ENCODE peak calls at places on chromosome 10, in six cellular contexts. A is G401, N is hepatic stellate cell, B is ELF-1, M is posterior cingulate gyrus, D is aorta. Z is an unnamed sample.

GRCh38 chr10:775245-776075 is 86.0 kb upstream of the DIP2C start:
- DNase-seq in D (peak; percentile 77), B (no peak), M (no peak), N (no peak), A (no peak), Z (no peak)

GRCh38 chr10:44589181-44589884 is 204.4 kb upstream of the CXCL12 start:
- DNase-seq in B (no peak), N (no peak), M (no peak), D (no peak), A (no peak), Z (no peak)

GRCh38 chr10:49270565-49270964 is 28.4 kb upstream of the C10orf71 start:
- DNase-seq in A (no peak), N (no peak), D (no peak), M (no peak), B (no peak), Z (no peak)

GRCh38 chr10:79179404-79180309 is 110.9 kb downstream of the ZMIZ1 start:
- DNase-seq in B (no peak), M (no peak), A (peak; percentile 61), N (no peak), D (no peak), Z (peak; percentile 34)

GRCh38 chr10:84333864-84334451 is 5.6 kb downstream of the CCSER2 start:
- DNase-seq in D (no peak), A (no peak), M (no peak), B (no peak), N (peak; percentile 12), Z (no peak)

GRCh38 chr10:30127120-30127541 is 67.7 kb upstream of the JCAD start:
- DNase-seq in B (no peak), D (peak; percentile 53), M (no peak), A (no peak), N (peak; percentile 27), Z (no peak)

GRCh38 chr10:79502561-79503309 is 9.6 kb upstream of the EIF5AL1 start:
- DNase-seq in M (no peak), N (no peak), B (peak; percentile 77), A (no peak), D (no peak), Z (no peak)

GRCh38 chr10:5976689-5977470 is 463 bp downstream of the IL15RA start:
- DNase-seq in A (no peak), B (peak; percentile 51), N (peak; percentile 58), M (no peak), D (peak; percentile 67), Z (no peak)

GRCh38 chr10:111709630-111710029 is 473.9 kb downstream of the GPAM start:
- DNase-seq in M (no peak), B (no peak), N (no peak), A (no peak), D (no peak), Z (no peak)

GRCh38 chr10:93495654-93496321 is 624 bp upstream of the CEP55 start:
- DNase-seq in N (no peak), D (peak; percentile 54), B (no peak), M (no peak), A (no peak), Z (no peak)

GRCh38 chr10:79435271-79436065 is 10.0 kb downstream of the ZCCHC24 start:
- DNase-seq in N (no peak), D (no peak), A (no peak), B (peak; percentile 60), M (peak; percentile 17), Z (no peak)

GRCh38 chr10:109993551-109993950 is 14.2 kb upstream of the ADD3 start:
- DNase-seq in N (no peak), M (no peak), D (no peak), B (no peak), A (no peak), Z (no peak)

GRCh38 chr10:69180525-69181204 is 631 bp downstream of the SUPV3L1 start:
- DNase-seq in D (peak; percentile 57), M (no peak), A (no peak), B (no peak), N (peak; percentile 24), Z (no peak)

GRCh38 chr10:125028291-125028867 is 86.5 kb downstream of the ZRANB1 start:
- DNase-seq in B (no peak), D (peak; percentile 38), M (no peak), A (peak; percentile 67), N (no peak), Z (no peak)

GRCh38 chr10:49368256-49368655 is 27.6 kb downstream of the DRGX start:
- DNase-seq in M (no peak), A (no peak), B (no peak), N (no peak), D (no peak), Z (no peak)

GRCh38 chr10:71713135-71714040 is 6.2 kb downstream of the C10orf105 start:
- DNase-seq in A (peak; percentile 71), D (peak; percentile 94), B (peak; percentile 56), M (peak; percentile 79), N (peak; percentile 94), Z (peak; percentile 76)

GRCh38 chr10:69715156-69715898 is 85.3 kb downstream of the FAM241B start:
- DNase-seq in D (no peak), A (no peak), N (peak; percentile 81), M (no peak), B (no peak), Z (no peak)

GRCh38 chr10:129365767-129366400 is 101.2 kb upstream of the MGMT start:
- DNase-seq in N (no peak), B (peak; percentile 21), D (no peak), M (no peak), A (no peak), Z (no peak)

GRCh38 chr10:113666682-113667252 is 2.9 kb upstream of the NRAP start:
- DNase-seq in B (no peak), A (no peak), M (no peak), N (no peak), D (no peak), Z (no peak)

GRCh38 chr10:86824151-86824550 is 67.7 kb downstream of the BMPR1A start:
- DNase-seq in M (no peak), D (no peak), N (no peak), B (peak; percentile 77), A (no peak), Z (no peak)

GRCh38 chr10:123135415-123136141 is at the start of gene HMX3:
- DNase-seq in N (no peak), D (no peak), B (peak; percentile 57), M (no peak), A (no peak), Z (no peak)

GRCh38 chr10:84429926-84430520 is 101.6 kb downstream of the CCSER2 start:
- DNase-seq in A (peak; percentile 70), D (peak; percentile 57), N (no peak), B (peak; percentile 80), M (peak; percentile 69), Z (peak; percentile 74)

GRCh38 chr10:50415292-50415691 is 164.0 kb upstream of the ASAH2 start:
- DNase-seq in B (no peak), M (no peak), D (no peak), A (no peak), N (no peak), Z (no peak)

GRCh38 chr10:71649631-71650030 is 69.9 kb downstream of the C10orf105 start:
- DNase-seq in N (no peak), B (no peak), D (no peak), M (no peak), A (no peak), Z (no peak)

GRCh38 chr10:131822694-131823245 is 78.0 kb upstream of the PPP2R2D start:
- DNase-seq in D (no peak), N (no peak), B (no peak), A (no peak), M (no peak), Z (no peak)

GRCh38 chr10:72746606-72747357 is 54.8 kb downstream of the MCU start:
- DNase-seq in B (no peak), N (peak; percentile 27), M (no peak), A (peak; percentile 44), D (no peak), Z (no peak)

GRCh38 chr10:26269754-26270153 is 53.2 kb downstream of the GAD2 start:
- DNase-seq in D (no peak), N (no peak), B (peak; percentile 7), M (no peak), A (peak; percentile 13), Z (no peak)

GRCh38 chr10:132101529-132101928 is 35.8 kb downstream of the JAKMIP3 start:
- DNase-seq in N (no peak), A (no peak), M (peak; percentile 50), D (no peak), B (no peak), Z (peak; percentile 41)

GRCh38 chr10:107614939-107615665 is 450.6 kb upstream of the SORCS1 start:
- DNase-seq in B (no peak), A (no peak), N (no peak), M (no peak), D (no peak), Z (no peak)